ENCODE peak calls at places on chromosomes 2 and 18, in six cellular contexts. V is brain microvascular endothelial cell; A is naive thymus-derived CD4-positive, alpha-beta T cell; G is lower leg skin; K is NT2/D1; I is small intestine. Z is an unnamed sample.

GRCh38 chr18:50636366-50637057 is 76.6 kb downstream of the MAPK4 start:
- DNase-seq in V (no peak), A (no peak), G (no peak), K (no peak), I (no peak), Z (no peak)

GRCh38 chr18:45168883-45169585 is 446.2 kb upstream of the SLC14A2 start:
- DNase-seq in V (peak), A (no peak), G (peak), K (no peak), I (no peak), Z (no peak)

GRCh38 chr18:42310956-42311355 is 355.9 kb downstream of the PIK3C3 start:
- DNase-seq in V (peak), A (no peak), G (peak), K (no peak), I (no peak), Z (no peak)

GRCh38 chr2:165401285-165401852 is 68.1 kb upstream of the CSRNP3 start:
- DNase-seq in V (peak), A (peak), G (no peak), K (peak), I (peak), Z (no peak)

GRCh38 chr2:236711440-236711839 is 141.8 kb downstream of the ACKR3 start:
- DNase-seq in V (no peak), A (no peak), G (peak), K (no peak), I (no peak), Z (no peak)

GRCh38 chr2:96092896-96093295 is 23.5 kb downstream of the ADRA2B start:
- DNase-seq in V (no peak), A (no peak), G (peak), K (no peak), I (no peak), Z (no peak)

GRCh38 chr18:3619746-3620145 is 169.8 kb downstream of the TGIF1 start:
- DNase-seq in V (no peak), A (no peak), G (no peak), K (no peak), I (no peak), Z (no peak)

GRCh38 chr2:237858294-237859081 is 935 bp upstream of the RAMP1 start:
- DNase-seq in V (peak), A (peak), G (peak), K (peak), I (peak), Z (no peak)

GRCh38 chr18:5456577-5457466 is 87.0 kb downstream of the EPB41L3 start:
- DNase-seq in V (peak), A (peak), G (no peak), K (no peak), I (no peak), Z (no peak)

GRCh38 chr18:55381277-55381676 is 206.7 kb downstream of the TCF4 start:
- DNase-seq in V (peak), A (no peak), G (no peak), K (no peak), I (no peak), Z (no peak)

GRCh38 chr18:48548921-48549320 is 10.1 kb downstream of the CTIF start:
- DNase-seq in V (no peak), A (no peak), G (no peak), K (no peak), I (no peak), Z (no peak)

GRCh38 chr2:157329524-157329923 is 3.9 kb upstream of the ERMN start:
- DNase-seq in V (no peak), A (no peak), G (no peak), K (no peak), I (peak), Z (no peak)

DNA sequence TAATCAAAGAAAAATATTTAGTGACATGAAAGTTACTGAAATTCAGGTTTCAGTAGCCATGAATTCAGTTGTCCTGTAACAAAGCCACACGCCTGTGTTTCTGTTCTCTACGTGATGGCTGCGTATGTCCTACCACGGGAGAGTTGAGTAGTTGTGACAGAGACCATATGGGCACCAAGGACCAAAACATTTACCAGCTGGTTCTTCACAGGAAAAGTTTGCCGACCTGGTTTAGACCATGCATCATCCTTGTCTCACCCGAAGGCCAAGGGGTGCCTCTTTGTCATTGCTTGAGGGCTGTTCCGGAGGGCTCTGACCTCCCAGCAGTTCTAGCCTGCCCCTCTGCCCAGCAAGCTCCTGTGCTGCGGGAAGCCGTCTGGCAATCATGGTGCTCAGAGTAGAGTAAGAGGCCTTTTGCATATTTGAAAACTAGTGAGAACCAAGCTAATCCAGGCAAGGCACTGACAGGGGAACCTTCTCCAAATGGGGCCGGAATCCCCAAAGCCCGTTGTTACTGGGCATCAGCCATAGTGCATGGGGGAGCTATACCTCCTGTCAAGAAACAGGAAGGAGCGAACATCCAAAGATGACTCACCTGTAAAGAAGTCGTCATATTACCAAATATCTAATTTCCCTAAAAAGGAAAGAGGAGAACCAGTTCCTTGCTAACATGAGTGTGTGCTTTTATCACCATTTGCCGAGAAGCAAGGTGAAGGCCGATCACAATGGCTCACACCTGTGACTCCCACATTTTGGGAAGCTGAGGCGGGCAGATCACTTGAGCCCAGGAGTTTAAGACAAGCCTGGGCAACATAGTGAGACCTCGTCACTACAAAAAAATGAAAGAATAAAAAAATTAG is 92.6 kb upstream of the RAB12 start:
- DNase-seq in V (no peak), A (no peak), G (no peak), K (no peak), I (no peak), Z (no peak)
- H3K4me3 ChIP-seq in V (no peak), A (no peak), G (no peak), K (no peak), I (no peak), Z (no peak)

DNA sequence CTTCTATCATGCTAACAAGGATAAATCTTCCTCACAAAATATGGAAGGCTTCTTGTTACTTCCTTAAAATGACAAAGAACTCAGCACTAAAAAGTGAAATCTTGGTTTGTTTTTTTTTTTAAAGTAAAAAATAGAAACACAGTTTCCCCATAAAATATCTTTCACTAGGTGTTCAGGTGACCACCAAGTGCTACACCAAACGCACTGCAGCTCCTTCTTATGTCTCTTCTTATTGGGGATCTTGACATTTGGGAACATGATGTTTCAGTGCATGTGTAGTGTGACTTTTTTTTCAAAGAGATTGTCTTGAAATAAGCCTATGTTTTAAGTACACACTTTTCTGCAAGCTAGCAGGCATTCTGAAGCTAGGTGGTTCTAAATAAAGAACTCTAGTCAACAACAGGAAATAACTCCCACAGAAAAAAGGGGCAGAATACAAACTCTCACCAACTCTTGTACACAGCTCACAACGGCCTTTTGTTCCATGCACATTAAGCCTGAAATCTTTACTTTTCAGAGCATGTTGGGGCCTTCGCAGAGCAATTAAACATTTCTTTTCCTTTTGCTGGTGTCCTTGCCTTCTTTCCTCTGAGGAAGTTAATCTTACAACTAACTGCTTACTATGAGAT is 13.2 kb upstream of the SERTAD2 start:
- DNase-seq in V (no peak), A (peak), G (no peak), K (no peak), I (peak), Z (no peak)
- H3K4me3 ChIP-seq in V (no peak), A (peak), G (no peak), K (no peak), I (no peak), Z (no peak)

DNA sequence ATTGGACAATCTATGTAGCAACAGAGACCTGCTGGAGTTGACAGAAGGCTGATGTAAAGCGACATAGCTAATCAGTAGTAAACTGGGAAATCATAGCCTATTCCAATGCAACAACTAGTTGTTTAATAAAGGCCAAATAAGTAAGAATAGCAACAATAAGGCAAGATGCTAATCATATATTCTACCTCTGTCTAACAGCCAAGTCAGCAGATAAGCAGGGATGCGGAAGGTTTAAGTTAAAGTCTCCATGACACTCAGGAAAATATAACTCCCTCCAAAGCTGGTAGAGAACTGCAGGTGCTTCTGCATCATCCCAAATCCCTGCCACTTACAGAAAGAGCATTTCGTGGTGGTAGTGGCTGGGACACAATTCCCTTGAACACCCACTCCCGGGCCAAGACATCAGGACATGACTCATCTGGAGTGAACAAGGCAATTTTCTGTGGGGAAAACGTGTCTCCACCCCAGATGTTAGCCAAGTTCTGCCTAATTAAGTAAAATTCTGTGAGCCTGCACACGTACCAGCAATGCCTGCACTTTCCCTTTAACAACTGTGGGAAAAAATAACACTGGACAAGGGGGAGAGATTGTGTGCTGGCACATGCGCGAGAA is 413.6 kb upstream of the ID2 start:
- DNase-seq in V (no peak), A (no peak), G (no peak), K (no peak), I (no peak), Z (no peak)
- H3K4me3 ChIP-seq in V (no peak), A (no peak), G (no peak), K (no peak), I (no peak), Z (no peak)

DNA sequence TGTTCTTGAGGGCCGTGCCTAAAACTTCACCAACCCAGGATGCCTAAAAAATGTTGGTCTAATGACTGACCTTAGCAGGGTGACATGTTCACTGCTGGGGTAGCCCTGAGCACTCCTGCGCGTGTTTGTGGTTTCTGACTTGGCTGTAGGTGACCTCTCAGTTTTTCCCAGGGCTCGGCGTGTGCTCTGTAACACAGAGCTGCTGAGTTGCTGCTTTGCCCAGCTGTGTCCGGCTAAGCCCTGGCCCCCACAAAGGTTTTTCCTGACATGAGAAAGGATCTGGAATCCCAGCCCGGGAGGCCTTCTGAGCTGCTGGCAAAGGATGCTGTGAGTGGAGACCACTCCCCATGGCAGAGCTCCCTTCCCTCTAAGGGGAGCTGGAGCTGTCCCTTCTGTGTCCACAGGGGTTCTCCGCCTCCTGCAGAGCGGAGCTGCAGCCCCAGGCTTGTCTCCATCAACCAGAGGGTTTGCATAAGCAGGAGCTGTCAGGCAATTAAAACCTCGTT is 52.7 kb downstream of the CRIM1 start:
- DNase-seq in V (peak), A (no peak), G (no peak), K (no peak), I (no peak), Z (no peak)
- H3K4me3 ChIP-seq in V (no peak), A (no peak), G (no peak), K (no peak), I (no peak), Z (peak)